ENCODE peak calls at places on chromosomes 6 and 20, in five cellular contexts. L, K, F, C and M are unnamed samples. For H3K4me1, the result is how much of the 10 kb centered on the place peaks cover.

GRCh38 chr20:56589633-56590032 is 39.5 kb upstream of the TFAP2C start:
- DNase-seq in L (no peak), K (no peak), F (no peak), C (no peak), M (no peak)

GRCh38 chr6:41966961-41967311 is 25.3 kb upstream of the CCND3 start:
- DNase-seq in L (no peak), K (no peak), F (no peak), C (no peak), M (no peak)

GRCh38 chr6:149060985-149061760 is 256.3 kb upstream of the TAB2 start:
- DNase-seq in L (no peak), K (no peak), F (no peak), C (no peak), M (peak)

GRCh38 chr6:35086636-35087360 is 54.3 kb downstream of the TCP11 start:
- DNase-seq in L (peak), K (no peak), F (no peak), C (no peak), M (no peak)

GRCh38 chr20:39607124-39607523 is 645.0 kb downstream of the DHX35 start:
- DNase-seq in L (no peak), K (no peak), F (no peak), C (no peak), M (no peak)

GRCh38 chr6:152112503-152113261 is 305.2 kb downstream of the ESR1 start:
- DNase-seq in L (no peak), K (no peak), F (no peak), C (no peak), M (peak)

GRCh38 chr20:13638162-13638495 is 603 bp downstream of the TASP1 start:
- DNase-seq in L (no peak), K (no peak), F (no peak), C (no peak), M (no peak)

GRCh38 chr20:45095753-45096371 is 5.1 kb downstream of the KCNS1 start:
- DNase-seq in L (no peak), K (peak), F (no peak), C (peak), M (peak)

GRCh38 chr6:105560611-105561066 is 157.8 kb upstream of the PREP start:
- DNase-seq in L (no peak), K (no peak), F (no peak), C (no peak), M (no peak)

GRCh38 chr20:44981736-44982406 is 15.6 kb downstream of the STK4 start:
- DNase-seq in L (no peak), K (no peak), F (no peak), C (no peak), M (no peak)

GRCh38 chr6:44054635-44055559 is 72.4 kb downstream of the MRPL14 start:
- DNase-seq in L (no peak), K (no peak), F (no peak), C (no peak), M (peak)

GRCh38 chr6:158488065-158488464 is 71.8 kb upstream of the TMEM181 start:
- DNase-seq in L (no peak), K (no peak), F (no peak), C (no peak), M (no peak)

GRCh38 chr6:170205534-170206316 is 85.2 kb downstream of the DLL1 start:
- DNase-seq in L (no peak), K (no peak), F (no peak), C (peak), M (no peak)

GRCh38 chr20:419556-420168 is 11.6 kb downstream of the RBCK1 start:
- DNase-seq in L (no peak), K (no peak), F (no peak), C (no peak), M (no peak)

GRCh38 chr6:95685817-95686216 is 108.5 kb downstream of the MANEA start:
- DNase-seq in L (no peak), K (no peak), F (no peak), C (no peak), M (no peak)

GRCh38 chr6:2503816-2504494 is 246.8 kb downstream of the MYLK4 start:
- DNase-seq in L (no peak), K (no peak), F (no peak), C (no peak), M (no peak)

GRCh38 chr6:78615430-78615904 is 251.9 kb upstream of the IRAK1BP1 start:
- DNase-seq in L (no peak), K (no peak), F (no peak), C (no peak), M (no peak)

GRCh38 chr6:41503841-41504525 is 42.2 kb upstream of the FOXP4 start:
- DNase-seq in L (peak), K (peak), F (no peak), C (peak), M (no peak)

GRCh38 chr6:130143709-130144108 is 79.0 kb downstream of the SAMD3 start:
- DNase-seq in L (no peak), K (no peak), F (no peak), C (no peak), M (no peak)

GRCh38 chr6:134080171-134080795 is 27.9 kb upstream of the SLC2A12 start:
- DNase-seq in L (no peak), K (no peak), F (no peak), C (no peak), M (no peak)

GRCh38 chr6:33049323-33049722 is 24.1 kb downstream of the HLA-DPA1 start:
- DNase-seq in L (no peak), K (no peak), F (no peak), C (no peak), M (no peak)

GRCh38 chr6:3575701-3576100 is 118.9 kb upstream of the SLC22A23 start:
- DNase-seq in L (no peak), K (no peak), F (no peak), C (no peak), M (no peak)

GRCh38 chr6:39362487-39362865 is 40.0 kb upstream of the KCNK16 start:
- DNase-seq in L (no peak), K (no peak), F (no peak), C (no peak), M (no peak)

GRCh38 chr20:16175322-16175721 is 397.9 kb downstream of the KIF16B start:
- DNase-seq in L (no peak), K (no peak), F (no peak), C (no peak), M (no peak)

GRCh38 chr20:38747495-38748096 is 664 bp upstream of the ACTR5 start:
- DNase-seq in L (peak), K (peak), F (no peak), C (no peak), M (no peak)

GRCh38 chr6:127938701-127939100 is 37.8 kb upstream of the THEMIS start:
- DNase-seq in L (no peak), K (no peak), F (no peak), C (no peak), M (no peak)

GRCh38 chr20:38937000-38937399 is 10.8 kb downstream of the FAM83D start:
- DNase-seq in L (no peak), K (no peak), F (no peak), C (no peak), M (no peak)

GRCh38 chr6:293185-294174 is 1.2 kb downstream of the DUSP22 start:
- DNase-seq in L (peak), K (peak), F (no peak), C (peak), M (no peak)

GRCh38 chr6:3233321-3233720 is 5.9 kb upstream of the TUBB2B start:
- DNase-seq in L (no peak), K (no peak), F (no peak), C (no peak), M (no peak)

GRCh38 chr6:116191881-116192280 is 62.0 kb downstream of the TSPYL4 start:
- DNase-seq in L (no peak), K (no peak), F (no peak), C (no peak), M (no peak)

GRCh38 chr20:2305479-2305878 is 9.7 kb downstream of the TGM3 start:
- DNase-seq in L (no peak), K (no peak), F (no peak), C (no peak), M (no peak)

GRCh38 chr6:11007715-11008608 is 36.1 kb downstream of the ELOVL2 start:
- DNase-seq in L (no peak), K (no peak), F (no peak), C (no peak), M (no peak)

GRCh38 chr6:166814386-166814785 is 142.0 kb downstream of the RNASET2 start:
- DNase-seq in L (no peak), K (no peak), F (no peak), C (no peak), M (no peak)

GRCh38 chr6:167287513-167288048 is 3.5 kb upstream of the UNC93A start:
- DNase-seq in L (no peak), K (no peak), F (no peak), C (no peak), M (no peak)

GRCh38 chr6:170183521-170183920 is 107.4 kb downstream of the DLL1 start:
- DNase-seq in L (no peak), K (no peak), F (no peak), C (no peak), M (no peak)

GRCh38 chr6:83006270-83006905 is 59.3 kb downstream of the UBE3D start:
- DNase-seq in L (no peak), K (no peak), F (no peak), C (no peak), M (no peak)

GRCh38 chr6:62150048-62150663 is 135.9 kb downstream of the KHDRBS2 start:
- DNase-seq in L (no peak), K (no peak), F (no peak), C (peak), M (peak)

GRCh38 chr20:49785149-49785850 is 27.3 kb upstream of the SLC9A8 start:
- DNase-seq in L (no peak), K (no peak), F (no peak), C (no peak), M (no peak)

GRCh38 chr6:158321960-158322359 is 9.7 kb downstream of the TULP4 start:
- DNase-seq in L (no peak), K (no peak), F (no peak), C (no peak), M (no peak)

DNA sequence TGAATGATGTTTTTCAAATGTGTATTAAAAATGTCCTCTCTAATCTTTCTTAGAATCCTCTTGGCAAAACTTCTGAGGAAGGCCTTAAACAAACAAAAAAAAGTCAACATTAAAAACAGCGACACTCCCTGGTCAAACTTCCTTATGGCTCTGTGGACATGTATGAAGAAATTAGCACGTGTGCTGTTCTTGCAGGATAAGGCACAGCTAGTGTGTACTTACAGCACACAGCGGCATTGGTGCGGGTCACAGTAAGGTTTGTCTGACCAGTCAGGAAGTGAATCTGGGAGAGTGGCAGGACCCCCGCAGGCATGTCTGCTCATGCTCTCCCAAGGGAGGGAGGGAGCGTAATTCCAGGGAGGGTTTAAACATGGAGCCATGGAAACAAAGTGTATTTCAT is 38.8 kb downstream of the SLC22A1 start:
- DNase-seq in L (no peak), K (no peak), F (no peak), C (no peak), M (peak)
- TF ChIP-seq CTCF in L (no peak), K (no peak), F (no peak), C (no peak), M (no peak)

DNA sequence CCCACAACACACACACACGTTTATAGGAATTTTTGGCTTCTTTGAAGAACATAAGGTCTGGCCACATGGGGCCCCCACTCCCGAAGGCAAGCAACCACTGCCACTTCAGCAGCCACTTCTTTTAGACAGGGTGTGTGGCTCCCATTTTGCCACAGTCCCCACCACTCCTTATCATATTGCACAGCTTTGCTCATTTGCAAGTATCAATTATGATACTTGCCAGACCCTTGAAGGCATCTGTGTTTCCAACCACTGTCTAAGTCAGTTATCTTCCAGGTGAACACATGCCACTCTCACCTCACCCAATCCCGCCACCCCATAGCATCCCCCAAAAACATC is 73.1 kb downstream of the NOL4L start:
- DNase-seq in L (no peak), K (no peak), F (no peak), C (no peak), M (no peak)
- H3K4me1 ChIP-seq in L (under half), K (under half), F (under half), C (under half), M (under half)

DNA sequence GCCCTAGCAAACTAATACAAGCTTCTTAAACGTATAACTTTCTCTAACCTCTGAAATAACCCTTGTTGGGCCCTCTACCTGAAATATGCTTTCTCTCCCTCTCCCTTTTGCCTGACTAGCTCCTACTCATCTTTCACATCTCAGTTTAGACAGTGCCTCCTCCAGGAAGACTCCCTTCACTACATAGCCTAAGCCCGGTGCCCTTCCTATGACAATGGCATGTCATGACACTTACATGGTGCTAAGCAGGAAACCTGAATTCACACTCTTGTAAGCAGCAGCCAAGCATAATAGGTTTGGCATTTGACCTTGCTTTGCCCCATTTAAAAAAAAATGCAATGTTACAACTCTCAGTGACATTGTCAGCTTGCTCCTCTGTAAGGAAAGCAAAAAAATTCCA is 33.1 kb upstream of the FBXL4 start:
- DNase-seq in L (no peak), K (no peak), F (no peak), C (no peak), M (no peak)
- TF ChIP-seq CTCF in L (no peak), K (no peak), F (no peak), C (no peak), M (peak)

DNA sequence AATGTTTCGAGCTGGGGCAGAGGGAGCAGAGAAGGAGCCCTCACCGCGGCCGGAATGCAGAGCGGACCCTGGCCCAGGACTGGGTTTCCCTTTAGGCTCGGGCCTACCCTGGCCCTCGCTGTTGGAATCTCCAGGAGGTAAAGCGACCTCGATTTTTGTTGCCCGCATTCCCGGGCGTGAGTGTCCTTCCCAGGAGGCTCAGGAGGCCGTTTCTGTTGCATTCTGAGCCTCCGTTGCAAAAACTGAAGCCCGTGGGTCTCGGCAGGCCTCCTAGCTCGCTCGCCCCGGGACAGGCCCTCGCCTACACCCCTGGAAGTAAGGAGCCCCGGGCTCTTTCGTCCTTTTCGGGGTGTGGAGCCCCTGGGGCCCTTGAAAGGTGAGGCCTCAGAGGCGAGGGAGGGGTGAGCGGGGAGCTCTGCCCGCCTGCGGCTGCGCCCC is 2.2 kb downstream of the NR2E1 start:
- DNase-seq in L (no peak), K (no peak), F (no peak), C (no peak), M (no peak)
- H3K4me1 ChIP-seq in L (under half), K (under half), F (under half), C (under half), M (under half)

GRCh38 chr6:117329926-117330325 is 64.6 kb downstream of the VGLL2 start:
- DNase-seq in L (no peak), K (no peak), F (no peak), C (no peak), M (no peak)

GRCh38 chr6:117327149-117328004 is 62.0 kb downstream of the VGLL2 start:
- DNase-seq in L (no peak), K (no peak), F (no peak), C (no peak), M (no peak)

GRCh38 chr6:117328005-117328389 is 62.6 kb downstream of the VGLL2 start:
- DNase-seq in L (no peak), K (no peak), F (no peak), C (no peak), M (no peak)

GRCh38 chr6:117326396-117326795 is 61.0 kb downstream of the VGLL2 start:
- DNase-seq in L (no peak), K (no peak), F (no peak), C (no peak), M (no peak)

GRCh38 chr6:117328500-117328899 is 63.1 kb downstream of the VGLL2 start:
- DNase-seq in L (no peak), K (no peak), F (no peak), C (no peak), M (no peak)
- TF ChIP-seq CTCF in L (no peak), K (no peak), F (no peak), C (no peak), M (no peak)

GRCh38 chr6:112234596-112234995 is 19.8 kb downstream of the LAMA4 start:
- DNase-seq in L (no peak), K (no peak), F (no peak), C (no peak), M (no peak)

GRCh38 chr6:112232845-112233256 is 21.5 kb downstream of the LAMA4 start:
- DNase-seq in L (no peak), K (no peak), F (no peak), C (peak), M (peak)

GRCh38 chr6:112231609-112232060 is 22.7 kb downstream of the LAMA4 start:
- DNase-seq in L (no peak), K (no peak), F (no peak), C (no peak), M (no peak)

GRCh38 chr6:112235956-112236355 is 18.4 kb downstream of the LAMA4 start:
- DNase-seq in L (no peak), K (no peak), F (no peak), C (no peak), M (no peak)

GRCh38 chr6:112233864-112234263 is 20.5 kb downstream of the LAMA4 start:
- DNase-seq in L (no peak), K (no peak), F (no peak), C (no peak), M (no peak)
- H3K4me1 ChIP-seq in L (under half), K (under half), F (under half), C (under half), M (under half)

GRCh38 chr20:10047427-10047826 is 12.6 kb downstream of the ANKEF1 start:
- DNase-seq in L (no peak), K (no peak), F (no peak), C (peak), M (peak)
- TF ChIP-seq CTCF in L (no peak), K (no peak), F (no peak), C (no peak), M (peak)

DNA sequence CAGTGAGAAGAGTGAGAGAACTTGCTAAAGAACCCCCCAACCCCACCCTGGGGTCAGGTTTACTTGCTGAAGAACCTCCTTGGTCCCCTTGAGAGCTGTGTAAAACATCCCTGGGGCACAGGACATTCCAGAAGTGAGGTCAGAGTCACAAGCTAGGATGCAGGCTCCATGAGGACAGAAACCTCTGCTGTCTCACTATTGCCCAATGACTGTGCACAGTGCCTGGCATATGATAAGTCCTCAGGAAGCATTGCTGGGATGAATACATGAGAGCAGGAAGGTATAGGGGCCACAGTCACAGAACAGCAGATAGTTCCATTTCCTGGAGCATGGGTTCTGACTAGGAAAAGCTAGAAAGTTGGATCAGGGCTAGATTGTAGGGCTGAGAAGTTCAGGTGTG is 18.4 kb downstream of the NT5E start:
- DNase-seq in L (no peak), K (no peak), F (no peak), C (no peak), M (no peak)
- H3K4me1 ChIP-seq in L (under half), K (under half), F (under half), C (under half), M (under half)

GRCh38 chr6:52691718-52692117 is 20.8 kb downstream of the TMEM14A start:
- DNase-seq in L (no peak), K (no peak), F (no peak), C (no peak), M (no peak)
- TF ChIP-seq CTCF in L (no peak), K (no peak), F (no peak), C (no peak), M (no peak)

DNA sequence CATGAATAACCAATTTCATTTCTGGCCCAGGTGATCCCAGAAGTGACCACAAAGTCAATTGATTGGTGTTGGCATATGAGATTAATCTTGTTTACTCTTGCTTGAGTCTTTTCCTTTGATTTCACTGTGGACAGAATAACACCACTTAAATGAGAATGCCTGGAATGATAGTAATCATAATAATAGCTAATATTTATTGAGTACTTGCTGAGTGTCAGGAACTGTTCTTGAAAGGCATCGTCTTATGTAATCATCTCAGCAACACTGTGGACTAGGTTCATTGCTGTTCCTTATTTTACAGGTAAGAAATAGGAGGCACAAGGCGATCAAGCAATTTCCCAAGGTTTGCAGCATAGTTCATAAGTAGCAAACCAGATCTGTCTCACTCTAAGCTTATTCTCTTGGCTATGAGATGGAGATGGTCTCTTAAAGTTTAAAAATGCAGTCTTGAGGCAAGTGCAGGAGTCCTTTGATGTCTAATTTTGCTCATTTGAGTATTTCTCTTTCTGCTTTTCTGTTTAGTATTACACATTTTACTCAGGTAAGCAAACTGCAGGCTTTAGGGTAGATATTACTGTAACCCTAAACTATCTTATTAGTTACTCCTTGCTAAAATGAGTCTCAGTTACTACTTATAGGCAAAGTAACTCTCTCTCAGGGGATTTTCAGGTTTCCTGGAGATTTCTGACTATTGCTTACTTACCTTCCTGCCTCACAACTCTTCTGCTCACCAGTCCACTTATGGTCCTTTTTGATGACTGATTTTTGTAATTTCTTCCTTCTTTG is 6.3 kb downstream of the ADGRG6 start:
- DNase-seq in L (no peak), K (no peak), F (no peak), C (no peak), M (no peak)
- H3K4me1 ChIP-seq in L (under half), K (under half), F (under half), C (under half), M (under half)